ENCODE peak calls at places on chromosomes 12 and 14, in five cellular contexts. One of them, this sample, is unnamed. For H3K9me3, the result is how much of the 10 kb centered on the place peaks cover.

GRCh38 chr12:106760184-106760531 is 14.3 kb upstream of the RIC8B start:
- DNase-seq in IMR-90: peak
- DNase-seq in cardiac muscle cell: peak
- DNase-seq in effector memory CD4-positive, alpha-beta T cell: no peak
- DNase-seq in neuronal stem cell: no peak
- DNase-seq in this sample: no peak

GRCh38 chr12:22700126-22700525 is 75.2 kb downstream of the ETNK1 start:
- DNase-seq in IMR-90: peak
- DNase-seq in cardiac muscle cell: peak
- DNase-seq in effector memory CD4-positive, alpha-beta T cell: no peak
- DNase-seq in neuronal stem cell: no peak
- DNase-seq in this sample: no peak

GRCh38 chr12:106576848-106577247 is 6.0 kb upstream of the RFX4 start:
- DNase-seq in IMR-90: no peak
- DNase-seq in cardiac muscle cell: no peak
- DNase-seq in effector memory CD4-positive, alpha-beta T cell: no peak
- DNase-seq in neuronal stem cell: no peak
- DNase-seq in this sample: no peak

GRCh38 chr12:76455582-76456345 is 103.8 kb downstream of the OSBPL8 start:
- DNase-seq in IMR-90: peak
- DNase-seq in cardiac muscle cell: peak
- DNase-seq in effector memory CD4-positive, alpha-beta T cell: no peak
- DNase-seq in neuronal stem cell: peak
- DNase-seq in this sample: no peak

GRCh38 chr14:102140027-102140749 is 491 bp downstream of the WDR20 start:
- DNase-seq in IMR-90: no peak
- DNase-seq in cardiac muscle cell: peak
- DNase-seq in effector memory CD4-positive, alpha-beta T cell: peak
- DNase-seq in neuronal stem cell: peak
- DNase-seq in this sample: peak

GRCh38 chr14:33661071-33661470 is 289.8 kb downstream of the EGLN3 start:
- DNase-seq in IMR-90: no peak
- DNase-seq in cardiac muscle cell: no peak
- DNase-seq in effector memory CD4-positive, alpha-beta T cell: no peak
- DNase-seq in neuronal stem cell: no peak
- DNase-seq in this sample: no peak

GRCh38 chr12:68611094-68611818 is 557 bp downstream of the RAP1B start:
- DNase-seq in IMR-90: peak
- DNase-seq in cardiac muscle cell: peak
- DNase-seq in effector memory CD4-positive, alpha-beta T cell: peak
- DNase-seq in neuronal stem cell: peak
- DNase-seq in this sample: peak

GRCh38 chr14:31933716-31934115 is 143.4 kb upstream of the ARHGAP5 start:
- DNase-seq in IMR-90: peak
- DNase-seq in cardiac muscle cell: peak
- DNase-seq in effector memory CD4-positive, alpha-beta T cell: no peak
- DNase-seq in neuronal stem cell: no peak
- DNase-seq in this sample: no peak

GRCh38 chr14:87434011-87434410 is 559.0 kb downstream of the GALC start:
- DNase-seq in IMR-90: no peak
- DNase-seq in cardiac muscle cell: no peak
- DNase-seq in effector memory CD4-positive, alpha-beta T cell: no peak
- DNase-seq in neuronal stem cell: no peak
- DNase-seq in this sample: no peak

GRCh38 chr14:101601603-101602465 is 40.5 kb downstream of the DIO3 start:
- DNase-seq in IMR-90: no peak
- DNase-seq in cardiac muscle cell: no peak
- DNase-seq in effector memory CD4-positive, alpha-beta T cell: no peak
- DNase-seq in neuronal stem cell: no peak
- DNase-seq in this sample: no peak

GRCh38 chr12:60101715-60102114 is 505.9 kb downstream of the SLC16A7 start:
- DNase-seq in IMR-90: peak
- DNase-seq in cardiac muscle cell: no peak
- DNase-seq in effector memory CD4-positive, alpha-beta T cell: no peak
- DNase-seq in neuronal stem cell: no peak
- DNase-seq in this sample: no peak

GRCh38 chr14:99824776-99825175 is 31.6 kb downstream of the EML1 start:
- DNase-seq in IMR-90: no peak
- DNase-seq in cardiac muscle cell: no peak
- DNase-seq in effector memory CD4-positive, alpha-beta T cell: no peak
- DNase-seq in neuronal stem cell: no peak
- DNase-seq in this sample: no peak

GRCh38 chr14:74516451-74517155 is 23.0 kb downstream of the ISCA2 start:
- DNase-seq in IMR-90: peak
- DNase-seq in cardiac muscle cell: no peak
- DNase-seq in effector memory CD4-positive, alpha-beta T cell: no peak
- DNase-seq in neuronal stem cell: no peak
- DNase-seq in this sample: no peak

GRCh38 chr12:75660107-75660530 is 148.7 kb upstream of the KRR1 start:
- DNase-seq in IMR-90: peak
- DNase-seq in cardiac muscle cell: no peak
- DNase-seq in effector memory CD4-positive, alpha-beta T cell: no peak
- DNase-seq in neuronal stem cell: no peak
- DNase-seq in this sample: no peak

GRCh38 chr12:3303410-3304136 is 187.4 kb upstream of the PRMT8 start:
- DNase-seq in IMR-90: no peak
- DNase-seq in cardiac muscle cell: no peak
- DNase-seq in effector memory CD4-positive, alpha-beta T cell: no peak
- DNase-seq in neuronal stem cell: no peak
- DNase-seq in this sample: no peak

GRCh38 chr12:40327506-40327905 is 102.7 kb downstream of the LRRK2 start:
- DNase-seq in IMR-90: no peak
- DNase-seq in cardiac muscle cell: no peak
- DNase-seq in effector memory CD4-positive, alpha-beta T cell: no peak
- DNase-seq in neuronal stem cell: no peak
- DNase-seq in this sample: no peak

GRCh38 chr14:33207467-33208015 is 268.9 kb downstream of the NPAS3 start:
- DNase-seq in IMR-90: no peak
- DNase-seq in cardiac muscle cell: no peak
- DNase-seq in effector memory CD4-positive, alpha-beta T cell: no peak
- DNase-seq in neuronal stem cell: no peak
- DNase-seq in this sample: no peak

GRCh38 chr14:75229923-75230792 is 48.5 kb upstream of the FOS start:
- DNase-seq in IMR-90: peak
- DNase-seq in cardiac muscle cell: peak
- DNase-seq in effector memory CD4-positive, alpha-beta T cell: peak
- DNase-seq in neuronal stem cell: no peak
- DNase-seq in this sample: no peak

GRCh38 chr14:103549361-103550311 is 12.8 kb downstream of the BAG5 start:
- DNase-seq in IMR-90: no peak
- DNase-seq in cardiac muscle cell: no peak
- DNase-seq in effector memory CD4-positive, alpha-beta T cell: no peak
- DNase-seq in neuronal stem cell: no peak
- DNase-seq in this sample: no peak

GRCh38 chr14:54338696-54339317 is 58.0 kb upstream of the CDKN3 start:
- DNase-seq in IMR-90: peak
- DNase-seq in cardiac muscle cell: peak
- DNase-seq in effector memory CD4-positive, alpha-beta T cell: no peak
- DNase-seq in neuronal stem cell: no peak
- DNase-seq in this sample: no peak

GRCh38 chr12:66563220-66563619 is 115.7 kb downstream of the GRIP1 start:
- DNase-seq in IMR-90: no peak
- DNase-seq in cardiac muscle cell: no peak
- DNase-seq in effector memory CD4-positive, alpha-beta T cell: no peak
- DNase-seq in neuronal stem cell: no peak
- DNase-seq in this sample: no peak
- H3K9me3 ChIP-seq in IMR-90: under half
- H3K9me3 ChIP-seq in cardiac muscle cell: under half
- H3K9me3 ChIP-seq in effector memory CD4-positive, alpha-beta T cell: under half
- H3K9me3 ChIP-seq in neuronal stem cell: under half
- H3K9me3 ChIP-seq in this sample: under half

DNA sequence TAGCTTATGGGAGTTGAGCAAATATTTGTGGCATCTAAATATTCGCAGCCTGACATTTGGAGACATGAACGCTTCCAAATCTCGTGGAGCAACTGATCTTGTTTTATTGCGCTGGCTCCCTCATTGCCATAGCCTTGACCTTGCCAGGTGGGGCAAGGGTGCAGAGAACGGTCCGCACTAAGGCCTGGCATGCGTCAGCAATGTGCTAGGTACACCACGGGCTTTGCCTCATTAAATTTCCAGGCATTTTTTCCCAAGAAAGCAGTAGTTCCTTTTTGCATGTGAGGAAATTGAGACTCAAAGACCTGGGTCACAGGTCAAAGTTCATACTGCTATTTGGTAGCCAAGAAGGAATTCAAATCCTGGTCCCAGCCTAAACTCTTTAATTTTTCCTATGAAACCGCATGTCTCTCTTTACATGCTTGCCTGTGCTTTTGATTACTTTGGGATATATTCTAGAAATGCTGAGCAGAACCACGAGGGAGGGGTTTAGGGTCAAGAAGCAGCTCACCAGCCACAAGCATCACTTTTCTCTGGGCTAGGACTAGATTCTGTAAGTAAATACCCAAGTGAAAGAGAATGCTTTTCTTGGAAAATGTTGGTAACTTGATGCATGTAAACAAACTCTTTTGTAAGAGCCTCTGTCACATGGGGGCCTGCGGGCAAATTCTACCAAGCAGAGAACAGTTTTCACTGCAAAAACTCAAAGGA is 891.6 kb downstream of the VRK1 start:
- DNase-seq in IMR-90: no peak
- DNase-seq in cardiac muscle cell: no peak
- DNase-seq in effector memory CD4-positive, alpha-beta T cell: no peak
- DNase-seq in neuronal stem cell: no peak
- DNase-seq in this sample: no peak
- H3K9me3 ChIP-seq in IMR-90: under half
- H3K9me3 ChIP-seq in cardiac muscle cell: under half
- H3K9me3 ChIP-seq in effector memory CD4-positive, alpha-beta T cell: under half
- H3K9me3 ChIP-seq in neuronal stem cell: under half
- H3K9me3 ChIP-seq in this sample: under half

GRCh38 chr12:34625116-34625515 is 602.8 kb downstream of the ALG10 start:
- DNase-seq in IMR-90: no peak
- DNase-seq in cardiac muscle cell: no peak
- DNase-seq in effector memory CD4-positive, alpha-beta T cell: no peak
- DNase-seq in neuronal stem cell: no peak
- DNase-seq in this sample: no peak
- H3K9me3 ChIP-seq in IMR-90: under half
- H3K9me3 ChIP-seq in cardiac muscle cell: under half
- H3K9me3 ChIP-seq in effector memory CD4-positive, alpha-beta T cell: under half
- H3K9me3 ChIP-seq in neuronal stem cell: under half
- H3K9me3 ChIP-seq in this sample: under half

GRCh38 chr12:116045158-116045557 is 232.3 kb downstream of the MED13L start:
- DNase-seq in IMR-90: no peak
- DNase-seq in cardiac muscle cell: no peak
- DNase-seq in effector memory CD4-positive, alpha-beta T cell: no peak
- DNase-seq in neuronal stem cell: no peak
- DNase-seq in this sample: no peak

GRCh38 chr12:116046039-116046438 is 231.5 kb downstream of the MED13L start:
- DNase-seq in IMR-90: no peak
- DNase-seq in cardiac muscle cell: no peak
- DNase-seq in effector memory CD4-positive, alpha-beta T cell: no peak
- DNase-seq in neuronal stem cell: no peak
- DNase-seq in this sample: no peak

GRCh38 chr12:116044181-116044580 is 233.3 kb downstream of the MED13L start:
- DNase-seq in IMR-90: no peak
- DNase-seq in cardiac muscle cell: no peak
- DNase-seq in effector memory CD4-positive, alpha-beta T cell: no peak
- DNase-seq in neuronal stem cell: no peak
- DNase-seq in this sample: no peak

GRCh38 chr12:116050266-116050665 is 227.2 kb downstream of the MED13L start:
- DNase-seq in IMR-90: no peak
- DNase-seq in cardiac muscle cell: no peak
- DNase-seq in effector memory CD4-positive, alpha-beta T cell: no peak
- DNase-seq in neuronal stem cell: no peak
- DNase-seq in this sample: no peak

GRCh38 chr12:116048886-116049285 is 228.6 kb downstream of the MED13L start:
- DNase-seq in IMR-90: no peak
- DNase-seq in cardiac muscle cell: no peak
- DNase-seq in effector memory CD4-positive, alpha-beta T cell: no peak
- DNase-seq in neuronal stem cell: no peak
- DNase-seq in this sample: no peak
- H3K9me3 ChIP-seq in IMR-90: under half
- H3K9me3 ChIP-seq in cardiac muscle cell: under half
- H3K9me3 ChIP-seq in effector memory CD4-positive, alpha-beta T cell: under half
- H3K9me3 ChIP-seq in neuronal stem cell: under half
- H3K9me3 ChIP-seq in this sample: under half

GRCh38 chr12:131075611-131076010 is 121.9 kb downstream of the ADGRD1 start:
- DNase-seq in IMR-90: no peak
- DNase-seq in cardiac muscle cell: no peak
- DNase-seq in effector memory CD4-positive, alpha-beta T cell: no peak
- DNase-seq in neuronal stem cell: no peak
- DNase-seq in this sample: no peak

GRCh38 chr12:131072446-131073230 is 118.9 kb downstream of the ADGRD1 start:
- DNase-seq in IMR-90: no peak
- DNase-seq in cardiac muscle cell: no peak
- DNase-seq in effector memory CD4-positive, alpha-beta T cell: no peak
- DNase-seq in neuronal stem cell: no peak
- DNase-seq in this sample: no peak

GRCh38 chr12:131075194-131075593 is 121.5 kb downstream of the ADGRD1 start:
- DNase-seq in IMR-90: no peak
- DNase-seq in cardiac muscle cell: no peak
- DNase-seq in effector memory CD4-positive, alpha-beta T cell: no peak
- DNase-seq in neuronal stem cell: no peak
- DNase-seq in this sample: no peak

GRCh38 chr12:131076277-131076676 is 122.6 kb downstream of the ADGRD1 start:
- DNase-seq in IMR-90: no peak
- DNase-seq in cardiac muscle cell: no peak
- DNase-seq in effector memory CD4-positive, alpha-beta T cell: no peak
- DNase-seq in neuronal stem cell: no peak
- DNase-seq in this sample: no peak

DNA sequence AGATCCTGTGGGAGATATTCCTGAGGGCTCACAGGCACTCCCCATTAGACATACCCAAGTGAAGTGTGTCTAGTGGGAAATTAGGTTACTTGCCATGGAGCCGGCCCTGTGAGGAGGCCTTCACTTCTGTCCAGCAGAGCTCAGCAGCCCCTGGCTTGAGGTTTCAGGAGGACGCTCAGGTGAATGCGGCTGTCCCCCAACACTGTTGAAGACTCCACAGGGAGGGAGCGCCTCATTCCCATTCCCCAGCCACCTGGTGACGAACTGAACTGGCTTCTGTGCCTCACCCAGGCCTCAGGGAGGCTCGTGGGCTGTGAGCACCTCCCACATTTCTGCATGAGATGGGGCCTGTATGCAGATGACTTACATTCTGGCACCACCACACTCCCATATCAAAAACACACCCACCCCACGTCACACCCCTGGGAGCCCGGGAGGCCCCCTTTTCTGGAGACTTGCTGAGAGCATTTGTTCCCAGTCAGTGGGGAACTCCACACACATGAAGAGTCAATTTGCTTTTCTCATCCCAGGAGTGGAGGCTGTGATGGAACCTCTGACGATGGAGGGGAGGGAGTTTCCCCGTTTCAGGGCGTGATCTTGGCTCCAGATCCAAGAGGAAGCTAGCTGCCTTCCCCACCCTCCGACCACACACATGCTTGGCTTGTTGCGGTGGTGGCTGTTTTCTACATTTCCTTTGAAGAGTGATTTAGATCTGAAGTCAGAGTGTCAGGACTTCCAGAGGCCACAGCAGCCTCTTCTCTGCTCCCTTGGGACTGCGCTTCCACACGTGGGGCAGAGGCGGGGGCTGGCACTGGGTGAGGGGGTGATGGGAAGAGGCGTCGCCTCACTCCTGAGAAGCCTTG is 120.7 kb downstream of the ADGRD1 start:
- DNase-seq in IMR-90: no peak
- DNase-seq in cardiac muscle cell: peak
- DNase-seq in effector memory CD4-positive, alpha-beta T cell: no peak
- DNase-seq in neuronal stem cell: no peak
- DNase-seq in this sample: no peak
- H3K9me3 ChIP-seq in IMR-90: under half
- H3K9me3 ChIP-seq in cardiac muscle cell: under half
- H3K9me3 ChIP-seq in effector memory CD4-positive, alpha-beta T cell: under half
- H3K9me3 ChIP-seq in neuronal stem cell: under half
- H3K9me3 ChIP-seq in this sample: under half

This sample was measured in T-helper 17 cell.